ENCODE peak calls at places on chromosomes 7 and 10, in six cellular contexts. One of them, this sample, is unnamed.

GRCh38 chr7:136086712-136087111 is 109.6 kb upstream of the MTPN start:
- DNase-seq in renal cortical epithelial cell: peak; percentile 76
- DNase-seq in anterior cingulate cortex: peak; percentile 53
- DNase-seq in AG08395: peak; percentile 94
- DNase-seq in HFF-Myc: peak; percentile 15
- DNase-seq in A673: peak; percentile 89
- DNase-seq in this sample: peak; percentile 44

GRCh38 chr7:31958216-31958615 is 112.0 kb downstream of the PDE1C start:
- DNase-seq in renal cortical epithelial cell: peak; percentile 45
- DNase-seq in anterior cingulate cortex: no peak
- DNase-seq in AG08395: no peak
- DNase-seq in HFF-Myc: no peak
- DNase-seq in A673: no peak
- DNase-seq in this sample: no peak

GRCh38 chr7:7226407-7226806 is 44.1 kb downstream of the C1GALT1 start:
- DNase-seq in renal cortical epithelial cell: no peak
- DNase-seq in anterior cingulate cortex: no peak
- DNase-seq in AG08395: no peak
- DNase-seq in HFF-Myc: no peak
- DNase-seq in A673: no peak
- DNase-seq in this sample: no peak

GRCh38 chr7:46244752-46245151 is 323.7 kb upstream of the IGFBP3 start:
- DNase-seq in renal cortical epithelial cell: peak; percentile 47
- DNase-seq in anterior cingulate cortex: no peak
- DNase-seq in AG08395: no peak
- DNase-seq in HFF-Myc: no peak
- DNase-seq in A673: no peak
- DNase-seq in this sample: no peak

GRCh38 chr10:112958275-112958995 is 8.4 kb downstream of the TCF7L2 start:
- DNase-seq in renal cortical epithelial cell: peak; percentile 91
- DNase-seq in anterior cingulate cortex: no peak
- DNase-seq in AG08395: peak; percentile 81
- DNase-seq in HFF-Myc: peak; percentile 90
- DNase-seq in A673: peak; percentile 94
- DNase-seq in this sample: peak; percentile 61

GRCh38 chr7:77537595-77538185 is 595 bp downstream of the PTPN12 start:
- DNase-seq in renal cortical epithelial cell: no peak
- DNase-seq in anterior cingulate cortex: peak; percentile 25
- DNase-seq in AG08395: peak; percentile 21
- DNase-seq in HFF-Myc: no peak
- DNase-seq in A673: peak; percentile 54
- DNase-seq in this sample: no peak

GRCh38 chr7:69781412-69781846 is 183.2 kb downstream of the AUTS2 start:
- DNase-seq in renal cortical epithelial cell: no peak
- DNase-seq in anterior cingulate cortex: peak; percentile 26
- DNase-seq in AG08395: peak; percentile 35
- DNase-seq in HFF-Myc: no peak
- DNase-seq in A673: no peak
- DNase-seq in this sample: no peak

GRCh38 chr10:69333205-69333604 is 54.9 kb downstream of the HK1 start:
- DNase-seq in renal cortical epithelial cell: peak; percentile 33
- DNase-seq in anterior cingulate cortex: no peak
- DNase-seq in AG08395: peak; percentile 74
- DNase-seq in HFF-Myc: no peak
- DNase-seq in A673: peak; percentile 57
- DNase-seq in this sample: no peak

GRCh38 chr7:34486371-34486770 is 171.6 kb upstream of the NPSR1 start:
- DNase-seq in renal cortical epithelial cell: no peak
- DNase-seq in anterior cingulate cortex: peak; percentile 49
- DNase-seq in AG08395: no peak
- DNase-seq in HFF-Myc: no peak
- DNase-seq in A673: no peak
- DNase-seq in this sample: no peak

This sample was measured in smooth muscle cell of the brain vasculature.